ENCODE peak calls at places on chromosomes 16 and 17, in five cellular contexts. Q, C, S, E and D are unnamed samples.

GRCh38 chr16:3049921-3050481 is 3.6 kb downstream of the MMP25 start:
- DNase-seq in Q (no peak), C (no peak), S (no peak), E (no peak), D (no peak)

GRCh38 chr16:84534815-84535214 is 30.4 kb upstream of the MEAK7 start:
- DNase-seq in Q (no peak), C (no peak), S (no peak), E (no peak), D (no peak)

GRCh38 chr16:50547340-50547865 is 793 bp upstream of the NKD1 start:
- DNase-seq in Q (peak; percentile 32), C (peak; percentile 44), S (peak; percentile 72), E (peak; percentile 77), D (peak; percentile 2)

GRCh38 chr16:47499080-47499699 is 38.1 kb downstream of the PHKB start:
- DNase-seq in Q (no peak), C (no peak), S (no peak), E (no peak), D (no peak)

GRCh38 chr17:29256735-29257466 is 10.2 kb downstream of the CRYBA1 start:
- DNase-seq in Q (no peak), C (no peak), S (no peak), E (no peak), D (no peak)

GRCh38 chr16:62034236-62035114 is 1.8 kb downstream of the CDH8 start:
- DNase-seq in Q (no peak), C (no peak), S (no peak), E (peak; percentile 66), D (no peak)

GRCh38 chr16:55081622-55082593 is 151.2 kb downstream of the IRX5 start:
- DNase-seq in Q (no peak), C (no peak), S (no peak), E (no peak), D (no peak)

GRCh38 chr17:2084766-2085647 is 30.1 kb downstream of the HIC1 start:
- DNase-seq in Q (no peak), C (peak; percentile 81), S (no peak), E (no peak), D (no peak)

GRCh38 chr17:3683054-3683511 is 12.9 kb downstream of the P2RX5 start:
- DNase-seq in Q (peak; percentile 53), C (no peak), S (peak; percentile 76), E (peak; percentile 63), D (no peak)

GRCh38 chr16:30874244-30874820 is 19.5 kb downstream of the BCL7C start:
- DNase-seq in Q (no peak), C (no peak), S (peak; percentile 29), E (no peak), D (no peak)